ENCODE peak calls at places on chromosome 22, in four cellular contexts. X is A549, M is K562, W is GM12878. T is an unnamed sample.

GRCh38 chr22:25120761-25121212 is 78.9 kb upstream of the CRYBB3 start:
- DNase-seq in X (no peak), M (no peak), W (no peak), T (peak)

GRCh38 chr22:24807284-24807950 is 1.4 kb downstream of the SGSM1 start:
- DNase-seq in X (no peak), M (no peak), W (no peak), T (no peak)

GRCh38 chr22:38924197-38924952 is 33.0 kb upstream of the APOBEC3A start:
- DNase-seq in X (peak), M (no peak), W (no peak), T (peak)

GRCh38 chr22:39155421-39155820 is 2.9 kb upstream of the CBX7 start:
- DNase-seq in X (no peak), M (no peak), W (no peak), T (no peak)

GRCh38 chr22:24965822-24966626 is 13.5 kb downstream of the KIAA1671 start:
- DNase-seq in X (no peak), M (no peak), W (no peak), T (peak)

GRCh38 chr22:33401291-33401690 is 343.1 kb upstream of the SYN3 start:
- DNase-seq in X (no peak), M (no peak), W (no peak), T (no peak)

GRCh38 chr22:30874431-30875370 is 93.9 kb downstream of the MORC2 start:
- DNase-seq in X (no peak), M (no peak), W (no peak), T (no peak)

GRCh38 chr22:50696799-50697561 is 24.4 kb downstream of the SHANK3 start:
- DNase-seq in X (peak), M (peak), W (no peak), T (no peak)

GRCh38 chr22:43955883-43956286 is 643 bp downstream of the SAMM50 start:
- DNase-seq in X (no peak), M (no peak), W (no peak), T (no peak)

GRCh38 chr22:50717709-50718351 is 20.2 kb upstream of the ACR start:
- DNase-seq in X (no peak), M (no peak), W (no peak), T (no peak)

GRCh38 chr22:38611559-38611958 is 41.6 kb upstream of the DMC1 start:
- DNase-seq in X (no peak), M (no peak), W (no peak), T (no peak)

GRCh38 chr22:39624501-39624821 is 53.9 kb downstream of the CACNA1I start:
- DNase-seq in X (no peak), M (no peak), W (no peak), T (no peak)

GRCh38 chr22:43014062-43014875 is 680 bp downstream of the PACSIN2 start:
- DNase-seq in X (no peak), M (peak), W (no peak), T (peak)

GRCh38 chr22:33464698-33465097 is 406.5 kb upstream of the SYN3 start:
- DNase-seq in X (no peak), M (no peak), W (no peak), T (no peak)

GRCh38 chr22:28000361-28000760 is 81.3 kb upstream of the PITPNB start:
- DNase-seq in X (no peak), M (no peak), W (no peak), T (no peak)

GRCh38 chr22:30538280-30538679 is 8.3 kb downstream of the SEC14L6 start:
- DNase-seq in X (no peak), M (no peak), W (no peak), T (no peak)

GRCh38 chr22:27615408-27615807 is 186.1 kb downstream of the MN1 start:
- DNase-seq in X (no peak), M (no peak), W (no peak), T (no peak)

GRCh38 chr22:31302021-31302420 is 9.7 kb upstream of the PIK3IP1 start:
- DNase-seq in X (no peak), M (no peak), W (no peak), T (no peak)

GRCh38 chr22:28674121-28674563 is 5.5 kb downstream of the TTC28 start:
- DNase-seq in X (no peak), M (no peak), W (peak), T (no peak)

GRCh38 chr22:30667092-30667485 is 586 bp downstream of the DUSP18 start:
- DNase-seq in X (no peak), M (no peak), W (no peak), T (peak)

GRCh38 chr22:18109410-18110193 is 1.0 kb upstream of the TUBA8 start:
- DNase-seq in X (no peak), M (no peak), W (no peak), T (no peak)

GRCh38 chr22:46803031-46803880 is 40.8 kb downstream of the TBC1D22A start:
- DNase-seq in X (peak), M (peak), W (no peak), T (peak)

GRCh38 chr22:48742556-48743343 is 1084.9 kb downstream of the BRD1 start:
- DNase-seq in X (no peak), M (no peak), W (no peak), T (no peak)

GRCh38 chr22:49913446-49913845 is 4.8 kb downstream of the ALG12 start:
- DNase-seq in X (no peak), M (no peak), W (no peak), T (no peak)

GRCh38 chr22:45626198-45626651 is 45.4 kb upstream of the ATXN10 start:
- DNase-seq in X (peak), M (peak), W (no peak), T (peak)
- TF ChIP-seq POLR2AphosphoS2 in X (no peak), M (no peak), W (no peak), T (no peak)

DNA sequence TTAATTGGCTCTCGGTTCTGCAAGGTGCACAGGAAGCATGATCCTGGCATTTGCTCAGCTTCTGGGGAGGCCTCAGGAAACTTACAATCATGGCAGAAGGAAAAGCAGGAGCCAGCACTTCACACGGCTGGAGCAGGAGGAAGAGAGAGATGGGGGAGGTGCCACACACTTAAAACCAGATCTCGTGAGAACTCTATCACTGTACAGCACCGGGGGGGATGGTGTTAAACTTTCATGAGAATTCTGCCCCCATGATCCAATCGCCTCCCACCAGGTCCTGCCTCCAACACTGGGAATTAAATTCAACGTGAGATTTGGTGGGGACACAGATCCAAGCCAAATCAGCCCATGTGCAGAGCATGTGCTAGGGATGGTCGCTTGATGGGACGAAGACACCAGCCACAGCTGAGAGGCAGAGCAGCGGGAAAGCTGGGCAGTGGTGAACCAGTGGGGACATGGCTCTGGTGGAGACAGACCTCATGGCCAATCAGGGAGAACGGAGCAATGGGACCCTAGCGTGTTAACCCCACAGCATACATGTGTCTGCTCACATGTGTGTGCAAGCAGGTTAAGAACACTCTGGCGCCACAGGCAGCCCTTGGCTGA is 6.2 kb downstream of the TANGO2 start:
- DNase-seq in X (no peak), M (no peak), W (no peak), T (no peak)
- TF ChIP-seq POLR2AphosphoS2 in X (no peak), M (no peak), W (no peak), T (no peak)

DNA sequence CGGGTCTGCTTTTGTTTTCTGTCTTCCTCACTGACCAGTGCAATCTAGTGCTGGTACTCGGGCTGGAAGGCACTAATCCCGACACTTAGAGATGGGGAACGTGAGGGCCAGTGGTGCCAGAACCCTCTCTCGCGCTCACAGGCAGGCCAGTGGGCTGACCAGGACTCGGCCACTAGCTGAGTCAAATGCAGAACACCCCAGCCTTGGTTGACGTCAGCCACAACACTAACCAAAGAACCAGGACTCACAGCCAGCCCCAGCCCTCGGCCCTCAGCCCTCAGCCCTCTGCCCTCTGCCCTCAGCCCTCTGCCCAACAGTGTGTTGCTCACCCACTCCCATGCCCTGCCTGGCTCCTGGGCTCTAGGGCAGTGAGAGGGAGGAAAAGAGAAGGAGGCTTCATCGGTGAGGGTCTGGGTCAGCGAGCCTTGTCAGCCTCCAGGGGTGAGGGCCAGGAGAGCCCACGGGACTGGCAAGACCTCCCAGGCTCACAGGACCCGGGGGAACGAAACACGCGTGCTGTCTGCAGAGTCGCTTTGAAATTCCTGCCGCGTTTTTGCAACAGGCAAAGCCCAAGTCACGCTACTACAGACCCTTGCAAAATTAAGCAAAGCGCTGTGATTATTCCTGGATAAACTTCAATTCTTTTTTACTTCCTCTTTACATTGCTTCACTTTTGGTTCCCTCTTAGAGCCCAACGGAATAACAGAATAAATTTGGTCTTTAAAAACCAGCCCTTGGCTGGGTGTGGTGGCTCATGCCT is 27.5 kb downstream of the KIAA0930 start:
- DNase-seq in X (no peak), M (no peak), W (no peak), T (no peak)
- TF ChIP-seq POLR2AphosphoS2 in X (no peak), M (no peak), W (no peak), T (no peak)

DNA sequence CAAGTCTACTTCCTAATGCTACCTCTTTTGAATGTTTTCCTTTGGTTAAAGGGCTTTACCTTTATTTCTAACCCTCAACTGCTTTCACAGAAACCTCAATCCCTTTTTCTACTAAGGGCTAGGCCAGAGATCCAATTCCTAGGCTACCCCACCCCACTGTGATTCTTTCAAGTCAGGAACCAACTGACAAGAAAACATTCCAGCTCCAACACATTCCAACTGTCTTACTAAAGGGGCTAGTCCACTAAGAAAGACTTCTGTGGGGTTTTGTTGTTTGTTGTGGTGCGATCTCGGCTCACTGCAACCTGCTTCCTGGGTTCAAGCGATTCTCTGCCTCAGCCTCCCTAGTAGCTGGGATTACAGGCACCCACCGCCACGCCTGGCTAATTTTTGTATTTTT is 151.3 kb downstream of the APOL5 start:
- DNase-seq in X (no peak), M (no peak), W (no peak), T (no peak)
- TF ChIP-seq POLR2AphosphoS2 in X (no peak), M (no peak), W (no peak), T (no peak)

GRCh38 chr22:37276771-37277170 is 5.5 kb upstream of the CYTH4 start:
- DNase-seq in X (peak), M (peak), W (no peak), T (no peak)
- TF ChIP-seq POLR2AphosphoS2 in X (no peak), M (no peak), W (no peak), T (no peak)